ENCODE peak calls at places on chromosome 17, in eight cellular contexts. Q is A549, A is hepatocyte, V is cardiac muscle cell, H is AG09309, T is Peyer's patch, G is osteoblast, O is psoas muscle. C is an unnamed sample.

GRCh38 chr17:28575126-28575795 is 1.4 kb downstream of the ALDOC start:
- DNase-seq in Q (no peak), A (no peak), V (no peak), H (no peak), T (no peak), G (no peak), O (no peak), C (no peak)

GRCh38 chr17:74531231-74531761 is at the start of gene CD300LB:
- DNase-seq in Q (no peak), A (no peak), V (no peak), H (no peak), T (peak; percentile 14), G (no peak), O (no peak), C (no peak)

GRCh38 chr17:59406808-59407381 is 75.4 kb downstream of the YPEL2 start:
- DNase-seq in Q (peak; percentile 56), A (peak; percentile 28), V (peak; percentile 60), H (no peak), T (no peak), G (peak; percentile 82), O (no peak), C (no peak)

GRCh38 chr17:13273744-13274295 is 256.0 kb upstream of the ELAC2 start:
- DNase-seq in Q (no peak), A (peak; percentile 46), V (no peak), H (no peak), T (no peak), G (no peak), O (no peak), C (no peak)

GRCh38 chr17:38861399-38861843 is 7.9 kb upstream of the RPL23 start:
- DNase-seq in Q (peak; percentile 91), A (no peak), V (no peak), H (no peak), T (no peak), G (peak; percentile 76), O (no peak), C (no peak)

GRCh38 chr17:14494161-14494560 is 193.3 kb downstream of the HS3ST3B1 start:
- DNase-seq in Q (no peak), A (no peak), V (no peak), H (no peak), T (no peak), G (no peak), O (no peak), C (no peak)

GRCh38 chr17:63096426-63096825 is 130.4 kb downstream of the TANC2 start:
- DNase-seq in Q (no peak), A (no peak), V (no peak), H (peak; percentile 40), T (no peak), G (peak; percentile 60), O (no peak), C (no peak)

GRCh38 chr17:38554430-38555350 is 51.1 kb downstream of the SRCIN1 start:
- DNase-seq in Q (no peak), A (no peak), V (peak; percentile 69), H (no peak), T (no peak), G (no peak), O (no peak), C (no peak)

GRCh38 chr17:74831442-74832146 is 28.1 kb downstream of the GRIN2C start:
- DNase-seq in Q (no peak), A (no peak), V (no peak), H (no peak), T (no peak), G (no peak), O (no peak), C (no peak)

GRCh38 chr17:52202572-52202876 is 44.0 kb upstream of the CA10 start:
- DNase-seq in Q (no peak), A (no peak), V (no peak), H (no peak), T (no peak), G (no peak), O (no peak), C (no peak)

GRCh38 chr17:6800422-6801027 is 24.5 kb downstream of the FBXO39 start:
- DNase-seq in Q (no peak), A (no peak), V (no peak), H (no peak), T (no peak), G (no peak), O (no peak), C (no peak)

GRCh38 chr17:79338589-79338988 is 264.0 kb downstream of the ENGASE start:
- DNase-seq in Q (peak; percentile 35), A (no peak), V (peak; percentile 2), H (no peak), T (no peak), G (no peak), O (no peak), C (no peak)

GRCh38 chr17:2723997-2724782 is 12.6 kb upstream of the CLUH start:
- DNase-seq in Q (no peak), A (peak; percentile 65), V (no peak), H (no peak), T (no peak), G (peak; percentile 79), O (peak; percentile 41), C (no peak)

GRCh38 chr17:46264456-46265198 is 30.3 kb upstream of the LRRC37A start:
- DNase-seq in Q (peak; percentile 64), A (peak; percentile 72), V (peak; percentile 92), H (peak; percentile 71), T (no peak), G (peak; percentile 88), O (no peak), C (no peak)

GRCh38 chr17:14459955-14460354 is 159.1 kb downstream of the HS3ST3B1 start:
- DNase-seq in Q (no peak), A (no peak), V (no peak), H (no peak), T (no peak), G (no peak), O (no peak), C (no peak)

GRCh38 chr17:50613596-50613995 is 21.1 kb upstream of the ABCC3 start:
- DNase-seq in Q (no peak), A (no peak), V (peak; percentile 21), H (no peak), T (no peak), G (no peak), O (no peak), C (no peak)

DNA sequence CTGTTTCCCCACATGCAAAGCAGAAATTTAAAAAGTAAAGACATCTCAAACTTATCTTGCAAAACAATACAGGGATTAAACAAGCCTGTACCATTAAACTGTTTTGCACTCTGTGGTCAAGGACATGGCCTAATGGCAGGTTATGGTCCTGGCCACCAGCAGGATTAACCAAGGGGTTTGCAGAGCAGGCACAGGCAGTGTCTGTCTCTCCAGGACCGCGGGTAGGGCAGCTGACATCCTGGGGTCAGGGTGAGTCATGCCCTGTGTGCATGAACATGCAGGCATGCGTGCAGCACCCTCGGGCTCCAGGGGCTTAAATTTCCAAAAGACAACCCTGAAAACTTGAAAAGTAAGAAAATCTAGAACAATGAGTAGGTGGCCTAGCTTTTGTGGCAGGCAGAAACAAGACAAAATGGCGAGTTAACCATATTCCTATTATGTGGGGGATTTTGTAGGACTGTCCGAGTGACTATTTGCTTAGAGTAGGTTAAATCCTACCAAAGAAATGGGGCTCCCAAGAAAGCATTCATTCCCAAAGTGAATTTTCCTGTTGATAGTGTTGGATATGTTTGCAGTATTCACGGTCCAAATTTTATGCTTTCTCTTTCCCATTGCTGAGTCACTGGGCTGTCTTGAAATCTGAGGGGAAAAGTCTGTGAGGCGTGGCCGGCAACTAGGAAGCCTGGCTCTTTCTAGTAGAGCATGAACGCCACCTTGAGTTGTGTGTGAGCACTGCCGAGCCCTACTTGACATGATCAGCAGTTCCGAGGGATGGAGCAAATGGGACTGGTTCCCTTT is 158.4 kb upstream of the FAM20A start:
- DNase-seq in Q (peak; percentile 95), A (peak; percentile 95), V (peak; percentile 96), H (peak; percentile 78), T (peak; percentile 45), G (peak; percentile 90), O (peak; percentile 86), C (peak; percentile 60)
- TF ChIP-seq CTCF in Q (peak; percentile 97), A (peak; percentile 95), V (peak; percentile 97), H (peak; percentile 89), T (peak; percentile 9), G (peak; percentile 98), O (peak; percentile 85), C (peak; percentile 91)

DNA sequence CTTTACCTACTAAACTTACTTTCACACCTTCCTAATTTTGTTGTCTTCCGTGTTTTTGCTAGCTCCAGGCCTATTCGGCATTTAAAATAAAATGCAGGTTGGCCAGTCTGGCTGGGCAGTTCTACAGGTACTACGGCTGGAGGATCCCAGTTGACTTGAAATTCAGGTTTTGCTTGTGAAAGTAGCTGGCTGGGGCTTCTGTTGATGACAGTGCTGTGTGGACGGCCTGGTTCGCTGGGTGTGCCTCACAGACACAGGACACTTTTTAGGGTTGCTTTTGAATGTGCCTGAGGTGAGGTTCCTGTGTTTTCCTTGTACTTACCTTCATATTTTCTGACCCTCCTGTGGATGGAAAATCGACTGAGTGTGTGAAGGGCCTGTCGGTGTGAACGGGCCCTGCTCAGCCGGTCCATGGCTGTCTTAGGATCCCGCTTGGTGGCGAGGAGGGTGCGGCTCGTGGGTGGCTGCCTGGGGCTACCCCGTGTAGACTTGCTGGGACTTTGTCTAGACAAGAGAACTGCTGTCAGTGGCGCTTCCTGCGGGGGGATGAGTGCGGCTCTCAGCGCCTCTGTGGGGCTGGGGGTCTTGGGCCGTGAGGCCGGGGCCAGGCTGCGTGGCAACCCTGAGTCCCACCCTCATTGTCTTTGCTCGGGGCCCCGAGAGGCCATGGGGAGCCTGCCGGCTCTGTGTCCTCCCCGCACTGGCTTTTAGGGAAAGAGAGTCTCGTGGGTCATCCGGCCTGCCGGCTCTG is 18.7 kb upstream of the ZNF750 start:
- DNase-seq in Q (no peak), A (peak; percentile 58), V (no peak), H (no peak), T (no peak), G (peak; percentile 76), O (no peak), C (no peak)
- H3K4me3 ChIP-seq in Q (no peak overlapping the region), A (no peak overlapping the region), V (no peak overlapping the region), H (no peak overlapping the region), T (no peak overlapping the region), G (no peak overlapping the region), O (no peak overlapping the region), C (no peak overlapping the region)

GRCh38 chr17:67559381-67559966 is 158.3 kb upstream of the NOL11 start:
- DNase-seq in Q (peak; percentile 22), A (no peak), V (no peak), H (no peak), T (no peak), G (no peak), O (no peak), C (no peak)
- TF ChIP-seq CTCF in Q (peak; percentile 22), A (no peak), V (peak; percentile 18), H (no peak), T (no peak), G (peak; percentile 13), O (no peak), C (peak; percentile 69)

DNA sequence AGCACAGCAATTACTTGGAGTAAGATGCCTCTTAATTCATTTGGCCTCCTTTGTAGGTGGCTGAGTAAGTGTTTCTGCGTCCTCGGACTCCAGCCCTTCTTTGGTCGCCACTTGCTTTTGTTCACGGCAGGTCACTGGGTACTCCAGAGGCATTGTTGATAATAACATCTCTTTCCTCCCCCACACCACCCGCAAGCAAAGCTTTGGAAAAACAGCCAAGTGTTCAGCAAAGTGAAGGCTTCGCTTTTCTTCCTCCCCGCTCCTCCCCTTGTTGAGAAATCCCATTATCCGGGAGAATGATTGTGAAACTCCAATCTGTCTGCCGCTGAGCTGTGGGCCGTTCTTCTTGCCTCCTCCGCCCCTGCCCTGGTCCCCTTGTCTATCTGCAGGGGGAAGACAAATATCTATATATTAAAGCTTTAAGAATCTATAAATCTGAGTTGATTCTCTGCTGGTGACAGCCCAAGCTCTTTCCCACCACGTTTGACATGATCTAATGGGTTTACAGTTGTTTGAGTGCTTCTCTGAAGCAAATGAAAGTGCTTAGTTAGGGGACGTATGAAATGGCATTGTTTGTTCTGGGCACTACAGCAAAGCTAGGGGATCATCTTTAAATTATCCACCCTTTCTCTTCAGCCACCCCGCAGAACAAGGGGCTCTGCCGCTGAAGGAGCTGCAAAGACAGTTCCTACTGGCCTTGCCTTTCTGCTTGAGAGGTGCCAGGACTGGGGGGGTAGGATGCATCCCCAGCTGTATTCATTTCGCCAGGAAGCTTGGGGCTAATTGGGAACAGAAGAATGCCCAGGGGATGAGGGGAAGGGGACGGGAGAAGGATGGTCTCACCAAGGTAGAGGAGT is 167.1 kb downstream of the CCDC182 start:
- DNase-seq in Q (no peak), A (peak; percentile 58), V (peak; percentile 93), H (no peak), T (no peak), G (peak; percentile 91), O (peak; percentile 40), C (no peak)
- H3K4me3 ChIP-seq in Q (no peak overlapping the region), A (no peak overlapping the region), V (no peak overlapping the region), H (no peak overlapping the region), T (no peak overlapping the region), G (peak overlapping the region; percentile 60), O (peak overlapping the region; percentile 46), C (no peak overlapping the region)

C was measured in GM12864.